ENCODE peak calls at places on chromosomes 7 and 10, in ten cellular contexts. One of them, this sample, is unnamed.

GRCh38 chr7:100974021-100974420 is 4.7 kb downstream of the MUC12 start:
- DNase-seq in NCI-H460: no peak
- DNase-seq in Right ventricle myocardium superior: no peak
- DNase-seq in amniotic stem cell: no peak
- DNase-seq in NCI-H1417: no peak
- DNase-seq in anterior cingulate cortex: no peak
- DNase-seq in activated effector memory CD4-positive, alpha-beta T cell treated with Interleukin-2 at 50 U/mL for 16 hours: no peak
- DNase-seq in stimulated activated naive B cell treated with anti-CD40 and anti-IgM and Interleukin-4, amounts not matched to agents 10 μg/mL and 1 μg/mL and 100 μg/mL, for 72 hours: no peak
- DNase-seq in heart left ventricle: no peak
- DNase-seq in activated CD8-positive, alpha-beta memory T cell treated with anti-CD3 and anti-CD28 coated beads for 1 hour: no peak
- DNase-seq in this sample: no peak

GRCh38 chr7:30888783-30889182 is 22.9 kb upstream of the AQP1 start:
- DNase-seq in activated effector memory CD4-positive, alpha-beta T cell treated with Interleukin-2 at 50 U/mL for 16 hours: no peak
- DNase-seq in heart left ventricle: no peak
- DNase-seq in amniotic stem cell: peak
- DNase-seq in NCI-H1417: no peak
- DNase-seq in activated CD8-positive, alpha-beta memory T cell treated with anti-CD3 and anti-CD28 coated beads for 1 hour: no peak
- DNase-seq in anterior cingulate cortex: no peak
- DNase-seq in Right ventricle myocardium superior: no peak
- DNase-seq in stimulated activated naive B cell treated with anti-CD40 and anti-IgM and Interleukin-4, amounts not matched to agents 10 μg/mL and 1 μg/mL and 100 μg/mL, for 72 hours: no peak
- DNase-seq in NCI-H460: no peak
- DNase-seq in this sample: peak

GRCh38 chr7:36115448-36116321 is 37.4 kb upstream of the EEPD1 start:
- DNase-seq in stimulated activated naive B cell treated with anti-CD40 and anti-IgM and Interleukin-4, amounts not matched to agents 10 μg/mL and 1 μg/mL and 100 μg/mL, for 72 hours: peak
- DNase-seq in anterior cingulate cortex: no peak
- DNase-seq in heart left ventricle: peak
- DNase-seq in NCI-H460: peak
- DNase-seq in Right ventricle myocardium superior: peak
- DNase-seq in NCI-H1417: no peak
- DNase-seq in activated CD8-positive, alpha-beta memory T cell treated with anti-CD3 and anti-CD28 coated beads for 1 hour: no peak
- DNase-seq in activated effector memory CD4-positive, alpha-beta T cell treated with Interleukin-2 at 50 U/mL for 16 hours: peak
- DNase-seq in amniotic stem cell: peak
- DNase-seq in this sample: peak

GRCh38 chr7:28937593-28937992 is 20.5 kb downstream of the TRIL start:
- DNase-seq in activated CD8-positive, alpha-beta memory T cell treated with anti-CD3 and anti-CD28 coated beads for 1 hour: no peak
- DNase-seq in NCI-H460: no peak
- DNase-seq in activated effector memory CD4-positive, alpha-beta T cell treated with Interleukin-2 at 50 U/mL for 16 hours: no peak
- DNase-seq in heart left ventricle: peak
- DNase-seq in NCI-H1417: no peak
- DNase-seq in amniotic stem cell: no peak
- DNase-seq in Right ventricle myocardium superior: no peak
- DNase-seq in stimulated activated naive B cell treated with anti-CD40 and anti-IgM and Interleukin-4, amounts not matched to agents 10 μg/mL and 1 μg/mL and 100 μg/mL, for 72 hours: no peak
- DNase-seq in anterior cingulate cortex: no peak
- DNase-seq in this sample: no peak

GRCh38 chr10:131770946-131771633 is 129.7 kb upstream of the PPP2R2D start:
- DNase-seq in amniotic stem cell: no peak
- DNase-seq in activated effector memory CD4-positive, alpha-beta T cell treated with Interleukin-2 at 50 U/mL for 16 hours: no peak
- DNase-seq in stimulated activated naive B cell treated with anti-CD40 and anti-IgM and Interleukin-4, amounts not matched to agents 10 μg/mL and 1 μg/mL and 100 μg/mL, for 72 hours: no peak
- DNase-seq in anterior cingulate cortex: no peak
- DNase-seq in NCI-H1417: no peak
- DNase-seq in Right ventricle myocardium superior: no peak
- DNase-seq in NCI-H460: no peak
- DNase-seq in activated CD8-positive, alpha-beta memory T cell treated with anti-CD3 and anti-CD28 coated beads for 1 hour: no peak
- DNase-seq in heart left ventricle: no peak
- DNase-seq in this sample: no peak

GRCh38 chr10:96651998-96652431 is 65.2 kb upstream of the TM9SF3 start:
- DNase-seq in Right ventricle myocardium superior: no peak
- DNase-seq in heart left ventricle: peak
- DNase-seq in stimulated activated naive B cell treated with anti-CD40 and anti-IgM and Interleukin-4, amounts not matched to agents 10 μg/mL and 1 μg/mL and 100 μg/mL, for 72 hours: peak
- DNase-seq in NCI-H1417: no peak
- DNase-seq in activated effector memory CD4-positive, alpha-beta T cell treated with Interleukin-2 at 50 U/mL for 16 hours: no peak
- DNase-seq in NCI-H460: no peak
- DNase-seq in anterior cingulate cortex: no peak
- DNase-seq in activated CD8-positive, alpha-beta memory T cell treated with anti-CD3 and anti-CD28 coated beads for 1 hour: peak
- DNase-seq in amniotic stem cell: no peak
- DNase-seq in this sample: no peak

GRCh38 chr7:31101544-31101943 is 49.4 kb downstream of the ADCYAP1R1 start:
- DNase-seq in activated effector memory CD4-positive, alpha-beta T cell treated with Interleukin-2 at 50 U/mL for 16 hours: no peak
- DNase-seq in anterior cingulate cortex: no peak
- DNase-seq in activated CD8-positive, alpha-beta memory T cell treated with anti-CD3 and anti-CD28 coated beads for 1 hour: no peak
- DNase-seq in heart left ventricle: no peak
- DNase-seq in amniotic stem cell: no peak
- DNase-seq in stimulated activated naive B cell treated with anti-CD40 and anti-IgM and Interleukin-4, amounts not matched to agents 10 μg/mL and 1 μg/mL and 100 μg/mL, for 72 hours: no peak
- DNase-seq in NCI-H1417: no peak
- DNase-seq in NCI-H460: no peak
- DNase-seq in Right ventricle myocardium superior: no peak
- DNase-seq in this sample: no peak

GRCh38 chr7:91694221-91694856 is 186.2 kb downstream of the MTERF1 start:
- DNase-seq in anterior cingulate cortex: no peak
- DNase-seq in NCI-H460: no peak
- DNase-seq in Right ventricle myocardium superior: no peak
- DNase-seq in NCI-H1417: no peak
- DNase-seq in stimulated activated naive B cell treated with anti-CD40 and anti-IgM and Interleukin-4, amounts not matched to agents 10 μg/mL and 1 μg/mL and 100 μg/mL, for 72 hours: no peak
- DNase-seq in amniotic stem cell: no peak
- DNase-seq in activated CD8-positive, alpha-beta memory T cell treated with anti-CD3 and anti-CD28 coated beads for 1 hour: no peak
- DNase-seq in heart left ventricle: no peak
- DNase-seq in activated effector memory CD4-positive, alpha-beta T cell treated with Interleukin-2 at 50 U/mL for 16 hours: no peak
- DNase-seq in this sample: no peak

GRCh38 chr7:85851571-85852193 is 664.8 kb upstream of the SEMA3D start:
- DNase-seq in NCI-H1417: peak
- DNase-seq in activated CD8-positive, alpha-beta memory T cell treated with anti-CD3 and anti-CD28 coated beads for 1 hour: no peak
- DNase-seq in NCI-H460: peak
- DNase-seq in stimulated activated naive B cell treated with anti-CD40 and anti-IgM and Interleukin-4, amounts not matched to agents 10 μg/mL and 1 μg/mL and 100 μg/mL, for 72 hours: no peak
- DNase-seq in anterior cingulate cortex: no peak
- DNase-seq in amniotic stem cell: no peak
- DNase-seq in Right ventricle myocardium superior: no peak
- DNase-seq in heart left ventricle: no peak
- DNase-seq in activated effector memory CD4-positive, alpha-beta T cell treated with Interleukin-2 at 50 U/mL for 16 hours: no peak
- DNase-seq in this sample: peak

GRCh38 chr7:101390901-101391301 is 28.2 kb downstream of the COL26A1 start:
- DNase-seq in activated CD8-positive, alpha-beta memory T cell treated with anti-CD3 and anti-CD28 coated beads for 1 hour: no peak
- DNase-seq in heart left ventricle: peak
- DNase-seq in stimulated activated naive B cell treated with anti-CD40 and anti-IgM and Interleukin-4, amounts not matched to agents 10 μg/mL and 1 μg/mL and 100 μg/mL, for 72 hours: peak
- DNase-seq in NCI-H460: no peak
- DNase-seq in Right ventricle myocardium superior: peak
- DNase-seq in activated effector memory CD4-positive, alpha-beta T cell treated with Interleukin-2 at 50 U/mL for 16 hours: peak
- DNase-seq in NCI-H1417: no peak
- DNase-seq in anterior cingulate cortex: no peak
- DNase-seq in amniotic stem cell: no peak
- DNase-seq in this sample: no peak

GRCh38 chr7:42083284-42083683 is 153.7 kb downstream of the GLI3 start:
- DNase-seq in anterior cingulate cortex: no peak
- DNase-seq in stimulated activated naive B cell treated with anti-CD40 and anti-IgM and Interleukin-4, amounts not matched to agents 10 μg/mL and 1 μg/mL and 100 μg/mL, for 72 hours: no peak
- DNase-seq in activated CD8-positive, alpha-beta memory T cell treated with anti-CD3 and anti-CD28 coated beads for 1 hour: no peak
- DNase-seq in heart left ventricle: no peak
- DNase-seq in NCI-H460: no peak
- DNase-seq in amniotic stem cell: no peak
- DNase-seq in Right ventricle myocardium superior: no peak
- DNase-seq in NCI-H1417: no peak
- DNase-seq in activated effector memory CD4-positive, alpha-beta T cell treated with Interleukin-2 at 50 U/mL for 16 hours: no peak
- DNase-seq in this sample: no peak

GRCh38 chr10:101096378-101096777 is 34.6 kb downstream of the KAZALD1 start:
- DNase-seq in anterior cingulate cortex: no peak
- DNase-seq in NCI-H1417: no peak
- DNase-seq in Right ventricle myocardium superior: no peak
- DNase-seq in activated CD8-positive, alpha-beta memory T cell treated with anti-CD3 and anti-CD28 coated beads for 1 hour: no peak
- DNase-seq in NCI-H460: no peak
- DNase-seq in amniotic stem cell: no peak
- DNase-seq in stimulated activated naive B cell treated with anti-CD40 and anti-IgM and Interleukin-4, amounts not matched to agents 10 μg/mL and 1 μg/mL and 100 μg/mL, for 72 hours: no peak
- DNase-seq in heart left ventricle: no peak
- DNase-seq in activated effector memory CD4-positive, alpha-beta T cell treated with Interleukin-2 at 50 U/mL for 16 hours: no peak
- DNase-seq in this sample: no peak

GRCh38 chr7:23530901-23531793 is 634 bp downstream of the TRA2A start:
- DNase-seq in NCI-H1417: peak
- DNase-seq in stimulated activated naive B cell treated with anti-CD40 and anti-IgM and Interleukin-4, amounts not matched to agents 10 μg/mL and 1 μg/mL and 100 μg/mL, for 72 hours: peak
- DNase-seq in heart left ventricle: peak
- DNase-seq in anterior cingulate cortex: peak
- DNase-seq in activated effector memory CD4-positive, alpha-beta T cell treated with Interleukin-2 at 50 U/mL for 16 hours: peak
- DNase-seq in NCI-H460: peak
- DNase-seq in Right ventricle myocardium superior: peak
- DNase-seq in amniotic stem cell: peak
- DNase-seq in activated CD8-positive, alpha-beta memory T cell treated with anti-CD3 and anti-CD28 coated beads for 1 hour: peak
- DNase-seq in this sample: peak

GRCh38 chr10:114520453-114520852 is 116.2 kb upstream of the AFAP1L2 start:
- DNase-seq in activated effector memory CD4-positive, alpha-beta T cell treated with Interleukin-2 at 50 U/mL for 16 hours: no peak
- DNase-seq in NCI-H1417: peak
- DNase-seq in heart left ventricle: no peak
- DNase-seq in activated CD8-positive, alpha-beta memory T cell treated with anti-CD3 and anti-CD28 coated beads for 1 hour: no peak
- DNase-seq in amniotic stem cell: no peak
- DNase-seq in anterior cingulate cortex: no peak
- DNase-seq in Right ventricle myocardium superior: no peak
- DNase-seq in stimulated activated naive B cell treated with anti-CD40 and anti-IgM and Interleukin-4, amounts not matched to agents 10 μg/mL and 1 μg/mL and 100 μg/mL, for 72 hours: no peak
- DNase-seq in NCI-H460: peak
- DNase-seq in this sample: peak

GRCh38 chr10:43255644-43256431 is 11.0 kb downstream of the RASGEF1A start:
- DNase-seq in NCI-H1417: peak
- DNase-seq in activated CD8-positive, alpha-beta memory T cell treated with anti-CD3 and anti-CD28 coated beads for 1 hour: no peak
- DNase-seq in heart left ventricle: peak
- DNase-seq in amniotic stem cell: no peak
- DNase-seq in anterior cingulate cortex: no peak
- DNase-seq in Right ventricle myocardium superior: peak
- DNase-seq in stimulated activated naive B cell treated with anti-CD40 and anti-IgM and Interleukin-4, amounts not matched to agents 10 μg/mL and 1 μg/mL and 100 μg/mL, for 72 hours: no peak
- DNase-seq in activated effector memory CD4-positive, alpha-beta T cell treated with Interleukin-2 at 50 U/mL for 16 hours: no peak
- DNase-seq in NCI-H460: peak
- DNase-seq in this sample: peak

GRCh38 chr7:8089036-8089780 is 120.6 kb downstream of the GLCCI1 start:
- DNase-seq in NCI-H1417: no peak
- DNase-seq in stimulated activated naive B cell treated with anti-CD40 and anti-IgM and Interleukin-4, amounts not matched to agents 10 μg/mL and 1 μg/mL and 100 μg/mL, for 72 hours: no peak
- DNase-seq in heart left ventricle: no peak
- DNase-seq in anterior cingulate cortex: no peak
- DNase-seq in amniotic stem cell: no peak
- DNase-seq in Right ventricle myocardium superior: no peak
- DNase-seq in NCI-H460: no peak
- DNase-seq in activated effector memory CD4-positive, alpha-beta T cell treated with Interleukin-2 at 50 U/mL for 16 hours: no peak
- DNase-seq in activated CD8-positive, alpha-beta memory T cell treated with anti-CD3 and anti-CD28 coated beads for 1 hour: no peak
- DNase-seq in this sample: no peak

GRCh38 chr10:108684431-108684830 is 1238.9 kb downstream of the XPNPEP1 start:
- DNase-seq in NCI-H460: no peak
- DNase-seq in amniotic stem cell: no peak
- DNase-seq in Right ventricle myocardium superior: no peak
- DNase-seq in anterior cingulate cortex: no peak
- DNase-seq in activated CD8-positive, alpha-beta memory T cell treated with anti-CD3 and anti-CD28 coated beads for 1 hour: no peak
- DNase-seq in NCI-H1417: no peak
- DNase-seq in heart left ventricle: no peak
- DNase-seq in stimulated activated naive B cell treated with anti-CD40 and anti-IgM and Interleukin-4, amounts not matched to agents 10 μg/mL and 1 μg/mL and 100 μg/mL, for 72 hours: no peak
- DNase-seq in activated effector memory CD4-positive, alpha-beta T cell treated with Interleukin-2 at 50 U/mL for 16 hours: no peak
- DNase-seq in this sample: no peak

GRCh38 chr7:1247527-1248041 is 14.9 kb downstream of the UNCX start:
- DNase-seq in heart left ventricle: no peak
- DNase-seq in NCI-H1417: peak
- DNase-seq in anterior cingulate cortex: no peak
- DNase-seq in activated CD8-positive, alpha-beta memory T cell treated with anti-CD3 and anti-CD28 coated beads for 1 hour: no peak
- DNase-seq in activated effector memory CD4-positive, alpha-beta T cell treated with Interleukin-2 at 50 U/mL for 16 hours: no peak
- DNase-seq in amniotic stem cell: no peak
- DNase-seq in NCI-H460: no peak
- DNase-seq in Right ventricle myocardium superior: no peak
- DNase-seq in stimulated activated naive B cell treated with anti-CD40 and anti-IgM and Interleukin-4, amounts not matched to agents 10 μg/mL and 1 μg/mL and 100 μg/mL, for 72 hours: no peak
- DNase-seq in this sample: no peak

GRCh38 chr7:127755529-127755928 is 103.5 kb downstream of the SND1 start:
- DNase-seq in anterior cingulate cortex: no peak
- DNase-seq in activated CD8-positive, alpha-beta memory T cell treated with anti-CD3 and anti-CD28 coated beads for 1 hour: no peak
- DNase-seq in activated effector memory CD4-positive, alpha-beta T cell treated with Interleukin-2 at 50 U/mL for 16 hours: no peak
- DNase-seq in amniotic stem cell: no peak
- DNase-seq in NCI-H1417: peak
- DNase-seq in heart left ventricle: no peak
- DNase-seq in NCI-H460: no peak
- DNase-seq in stimulated activated naive B cell treated with anti-CD40 and anti-IgM and Interleukin-4, amounts not matched to agents 10 μg/mL and 1 μg/mL and 100 μg/mL, for 72 hours: no peak
- DNase-seq in Right ventricle myocardium superior: no peak
- DNase-seq in this sample: no peak

GRCh38 chr10:77925795-77926565 is 575 bp downstream of the DLG5 start:
- DNase-seq in activated CD8-positive, alpha-beta memory T cell treated with anti-CD3 and anti-CD28 coated beads for 1 hour: no peak
- DNase-seq in stimulated activated naive B cell treated with anti-CD40 and anti-IgM and Interleukin-4, amounts not matched to agents 10 μg/mL and 1 μg/mL and 100 μg/mL, for 72 hours: peak
- DNase-seq in amniotic stem cell: no peak
- DNase-seq in anterior cingulate cortex: peak
- DNase-seq in NCI-H460: no peak
- DNase-seq in NCI-H1417: peak
- DNase-seq in activated effector memory CD4-positive, alpha-beta T cell treated with Interleukin-2 at 50 U/mL for 16 hours: no peak
- DNase-seq in Right ventricle myocardium superior: peak
- DNase-seq in heart left ventricle: peak
- DNase-seq in this sample: peak

GRCh38 chr10:11034762-11035161 is 17.1 kb downstream of the CELF2 start:
- DNase-seq in activated CD8-positive, alpha-beta memory T cell treated with anti-CD3 and anti-CD28 coated beads for 1 hour: no peak
- DNase-seq in anterior cingulate cortex: no peak
- DNase-seq in activated effector memory CD4-positive, alpha-beta T cell treated with Interleukin-2 at 50 U/mL for 16 hours: no peak
- DNase-seq in stimulated activated naive B cell treated with anti-CD40 and anti-IgM and Interleukin-4, amounts not matched to agents 10 μg/mL and 1 μg/mL and 100 μg/mL, for 72 hours: no peak
- DNase-seq in NCI-H460: no peak
- DNase-seq in heart left ventricle: no peak
- DNase-seq in amniotic stem cell: no peak
- DNase-seq in Right ventricle myocardium superior: no peak
- DNase-seq in NCI-H1417: no peak
- DNase-seq in this sample: no peak

GRCh38 chr7:2633538-2634264 is 1.9 kb downstream of the TTYH3 start:
- DNase-seq in heart left ventricle: no peak
- DNase-seq in stimulated activated naive B cell treated with anti-CD40 and anti-IgM and Interleukin-4, amounts not matched to agents 10 μg/mL and 1 μg/mL and 100 μg/mL, for 72 hours: no peak
- DNase-seq in amniotic stem cell: peak
- DNase-seq in activated effector memory CD4-positive, alpha-beta T cell treated with Interleukin-2 at 50 U/mL for 16 hours: no peak
- DNase-seq in anterior cingulate cortex: peak
- DNase-seq in NCI-H460: no peak
- DNase-seq in Right ventricle myocardium superior: peak
- DNase-seq in NCI-H1417: no peak
- DNase-seq in activated CD8-positive, alpha-beta memory T cell treated with anti-CD3 and anti-CD28 coated beads for 1 hour: no peak
- DNase-seq in this sample: peak

GRCh38 chr7:37893359-37893758 is 23.3 kb downstream of the SFRP4 start:
- DNase-seq in stimulated activated naive B cell treated with anti-CD40 and anti-IgM and Interleukin-4, amounts not matched to agents 10 μg/mL and 1 μg/mL and 100 μg/mL, for 72 hours: no peak
- DNase-seq in amniotic stem cell: no peak
- DNase-seq in activated effector memory CD4-positive, alpha-beta T cell treated with Interleukin-2 at 50 U/mL for 16 hours: no peak
- DNase-seq in heart left ventricle: no peak
- DNase-seq in activated CD8-positive, alpha-beta memory T cell treated with anti-CD3 and anti-CD28 coated beads for 1 hour: no peak
- DNase-seq in NCI-H460: no peak
- DNase-seq in Right ventricle myocardium superior: no peak
- DNase-seq in anterior cingulate cortex: no peak
- DNase-seq in NCI-H1417: no peak
- DNase-seq in this sample: no peak

GRCh38 chr7:23963461-23963860 is 253.4 kb downstream of the STK31 start:
- DNase-seq in activated CD8-positive, alpha-beta memory T cell treated with anti-CD3 and anti-CD28 coated beads for 1 hour: no peak
- DNase-seq in NCI-H1417: no peak
- DNase-seq in Right ventricle myocardium superior: no peak
- DNase-seq in anterior cingulate cortex: no peak
- DNase-seq in activated effector memory CD4-positive, alpha-beta T cell treated with Interleukin-2 at 50 U/mL for 16 hours: no peak
- DNase-seq in NCI-H460: no peak
- DNase-seq in heart left ventricle: no peak
- DNase-seq in amniotic stem cell: no peak
- DNase-seq in stimulated activated naive B cell treated with anti-CD40 and anti-IgM and Interleukin-4, amounts not matched to agents 10 μg/mL and 1 μg/mL and 100 μg/mL, for 72 hours: no peak
- DNase-seq in this sample: no peak

GRCh38 chr7:2926120-2926897 is 82.2 kb upstream of the GNA12 start:
- DNase-seq in stimulated activated naive B cell treated with anti-CD40 and anti-IgM and Interleukin-4, amounts not matched to agents 10 μg/mL and 1 μg/mL and 100 μg/mL, for 72 hours: no peak
- DNase-seq in activated effector memory CD4-positive, alpha-beta T cell treated with Interleukin-2 at 50 U/mL for 16 hours: no peak
- DNase-seq in heart left ventricle: no peak
- DNase-seq in anterior cingulate cortex: no peak
- DNase-seq in amniotic stem cell: no peak
- DNase-seq in activated CD8-positive, alpha-beta memory T cell treated with anti-CD3 and anti-CD28 coated beads for 1 hour: no peak
- DNase-seq in Right ventricle myocardium superior: peak
- DNase-seq in NCI-H460: no peak
- DNase-seq in NCI-H1417: no peak
- DNase-seq in this sample: no peak

GRCh38 chr10:6239213-6239991 is 36.7 kb downstream of the PFKFB3 start:
- DNase-seq in anterior cingulate cortex: no peak
- DNase-seq in activated CD8-positive, alpha-beta memory T cell treated with anti-CD3 and anti-CD28 coated beads for 1 hour: peak
- DNase-seq in NCI-H1417: peak
- DNase-seq in activated effector memory CD4-positive, alpha-beta T cell treated with Interleukin-2 at 50 U/mL for 16 hours: peak
- DNase-seq in amniotic stem cell: peak
- DNase-seq in Right ventricle myocardium superior: no peak
- DNase-seq in stimulated activated naive B cell treated with anti-CD40 and anti-IgM and Interleukin-4, amounts not matched to agents 10 μg/mL and 1 μg/mL and 100 μg/mL, for 72 hours: peak
- DNase-seq in NCI-H460: peak
- DNase-seq in heart left ventricle: no peak
- DNase-seq in this sample: peak

GRCh38 chr10:3763852-3764625 is 21.0 kb downstream of the KLF6 start:
- DNase-seq in amniotic stem cell: no peak
- DNase-seq in NCI-H1417: no peak
- DNase-seq in stimulated activated naive B cell treated with anti-CD40 and anti-IgM and Interleukin-4, amounts not matched to agents 10 μg/mL and 1 μg/mL and 100 μg/mL, for 72 hours: no peak
- DNase-seq in heart left ventricle: no peak
- DNase-seq in anterior cingulate cortex: no peak
- DNase-seq in activated CD8-positive, alpha-beta memory T cell treated with anti-CD3 and anti-CD28 coated beads for 1 hour: no peak
- DNase-seq in activated effector memory CD4-positive, alpha-beta T cell treated with Interleukin-2 at 50 U/mL for 16 hours: no peak
- DNase-seq in NCI-H460: no peak
- DNase-seq in Right ventricle myocardium superior: no peak
- DNase-seq in this sample: peak

GRCh38 chr10:93032105-93032808 is 28.3 kb upstream of the CYP26C1 start:
- DNase-seq in activated effector memory CD4-positive, alpha-beta T cell treated with Interleukin-2 at 50 U/mL for 16 hours: no peak
- DNase-seq in heart left ventricle: no peak
- DNase-seq in Right ventricle myocardium superior: no peak
- DNase-seq in anterior cingulate cortex: no peak
- DNase-seq in NCI-H460: no peak
- DNase-seq in NCI-H1417: no peak
- DNase-seq in amniotic stem cell: no peak
- DNase-seq in activated CD8-positive, alpha-beta memory T cell treated with anti-CD3 and anti-CD28 coated beads for 1 hour: no peak
- DNase-seq in stimulated activated naive B cell treated with anti-CD40 and anti-IgM and Interleukin-4, amounts not matched to agents 10 μg/mL and 1 μg/mL and 100 μg/mL, for 72 hours: no peak
- DNase-seq in this sample: no peak

This sample was measured in epithelial cell of esophagus.